ENCODE peak calls at places on chromosome 3, in four cellular contexts. U, O, G and J are unnamed samples.

GRCh38 chr3:177802151-177802900 is 605.0 kb upstream of the TBL1XR1 start:
- DNase-seq in U (no peak), O (no peak), G (no peak), J (no peak)

GRCh38 chr3:25585361-25586166 is 79.1 kb downstream of the TOP2B start:
- DNase-seq in U (no peak), G (no peak), O (no peak), J (no peak)

GRCh38 chr3:52244061-52244628 is 1.4 kb upstream of the PPM1M start:
- DNase-seq in G (no peak), O (no peak), U (no peak), J (no peak)

GRCh38 chr3:128549283-128550112 is 56.5 kb upstream of the GATA2 start:
- DNase-seq in O (no peak), U (peak; percentile 75), G (peak; percentile 12), J (no peak)

GRCh38 chr3:132822266-132822665 is 100.1 kb upstream of the NPHP3 start:
- DNase-seq in G (no peak), U (no peak), O (no peak), J (no peak)

GRCh38 chr3:25037049-25037547 is 391.0 kb upstream of the RARB start:
- DNase-seq in O (no peak), U (no peak), G (no peak), J (no peak)

GRCh38 chr3:63128380-63128779 is 149.7 kb upstream of the SYNPR start:
- DNase-seq in G (no peak), O (no peak), U (no peak), J (no peak)

GRCh38 chr3:128496602-128497304 is 3.8 kb upstream of the GATA2 start:
- DNase-seq in U (no peak), O (no peak), G (no peak), J (no peak)

GRCh38 chr3:41148446-41148845 is 50.9 kb upstream of the CTNNB1 start:
- DNase-seq in U (no peak), O (no peak), G (no peak), J (peak; percentile 35)

GRCh38 chr3:115876860-115877646 is 253.7 kb downstream of the GAP43 start:
- DNase-seq in O (no peak), G (no peak), U (no peak), J (no peak)

GRCh38 chr3:119579366-119580147 is at the start of gene ADPRH:
- DNase-seq in O (peak; percentile 78), G (no peak), U (peak; percentile 74), J (peak; percentile 49)

GRCh38 chr3:9701006-9701405 is 2.6 kb upstream of the CPNE9 start:
- DNase-seq in G (no peak), O (no peak), U (no peak), J (no peak)

GRCh38 chr3:114384558-114384903 is 90.7 kb downstream of the TIGIT start:
- DNase-seq in O (no peak), U (no peak), G (no peak), J (no peak)

GRCh38 chr3:47612178-47612577 is 33.5 kb upstream of the CSPG5 start:
- DNase-seq in U (no peak), O (no peak), G (no peak), J (no peak)

GRCh38 chr3:37989821-37990480 is 635 bp upstream of the VILL start:
- DNase-seq in U (no peak), O (no peak), G (no peak), J (no peak)

GRCh38 chr3:41598804-41599481 is 363.0 kb downstream of the ULK4 start:
- DNase-seq in G (no peak), U (no peak), O (no peak), J (no peak)

DNA sequence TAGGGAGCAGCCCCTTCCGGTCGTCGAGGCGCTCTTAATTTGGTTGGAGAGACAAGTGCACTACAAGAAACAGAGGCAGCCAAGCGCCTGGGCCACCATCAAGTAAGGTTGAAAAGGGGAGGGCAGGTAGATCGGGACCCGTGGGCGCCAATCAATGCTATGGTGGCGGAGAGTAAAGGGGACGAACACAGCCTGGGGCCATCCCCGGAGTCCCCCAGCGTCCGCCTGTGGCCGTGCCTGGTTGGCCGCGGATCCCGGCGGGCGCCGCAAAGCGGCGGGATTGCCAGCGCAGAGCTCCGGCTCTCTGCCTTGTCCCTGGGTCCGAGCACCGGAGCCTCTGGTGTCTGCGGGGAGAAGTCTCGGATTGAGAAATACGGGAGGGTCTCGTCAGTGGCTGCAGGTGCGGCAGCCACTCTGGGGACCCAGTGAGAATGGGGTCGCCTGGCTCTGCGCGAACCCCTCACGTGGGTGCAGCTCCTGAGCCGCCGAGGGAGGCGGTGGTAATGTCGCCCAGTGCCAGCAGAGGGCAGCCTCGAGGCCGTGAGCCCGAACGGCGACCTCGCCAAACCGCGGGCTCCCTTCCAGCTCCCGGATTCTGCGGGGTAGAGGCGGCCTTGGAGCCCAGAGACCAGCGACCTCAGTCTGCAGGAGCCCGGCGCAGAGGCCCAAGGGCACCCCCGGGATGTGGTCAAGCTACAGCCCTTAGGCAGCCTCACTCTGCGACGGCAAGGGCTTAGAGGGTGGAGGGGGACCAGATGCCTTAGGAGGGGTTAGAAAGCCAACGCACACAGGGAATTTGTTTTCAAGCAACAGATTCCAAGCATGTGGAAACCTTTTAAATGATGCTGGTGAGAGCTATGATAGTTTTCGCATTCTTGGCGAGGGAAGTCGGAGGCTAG is 10.8 kb downstream of the FOXL2 start:
- DNase-seq in U (peak; percentile 91), G (peak; percentile 27), O (peak; percentile 91), J (peak; percentile 87)
- TF ChIP-seq ELF4 in U (no peak), G (no peak), O (no peak), J (no peak)

GRCh38 chr3:143216709-143217182 is 97.2 kb downstream of the CHST2 start:
- DNase-seq in U (no peak), G (no peak), O (no peak), J (no peak)
- TF ChIP-seq ELF4 in U (no peak), G (no peak), O (no peak), J (no peak)

GRCh38 chr3:29345923-29346322 is 65.1 kb downstream of the RBMS3 start:
- DNase-seq in O (no peak), G (no peak), U (no peak), J (no peak)
- TF ChIP-seq ELF4 in O (no peak), G (no peak), U (no peak), J (no peak)

GRCh38 chr3:156176629-156177210 is 56.3 kb downstream of the KCNAB1 start:
- DNase-seq in G (no peak), U (no peak), O (no peak), J (no peak)

GRCh38 chr3:156183396-156183795 is 63.0 kb downstream of the KCNAB1 start:
- DNase-seq in O (no peak), U (no peak), G (no peak), J (no peak)

GRCh38 chr3:156181509-156181908 is 61.1 kb downstream of the KCNAB1 start:
- DNase-seq in O (no peak), U (no peak), G (no peak), J (no peak)

GRCh38 chr3:156176048-156176447 is 55.7 kb downstream of the KCNAB1 start:
- DNase-seq in U (no peak), O (no peak), G (peak; percentile 57), J (no peak)

DNA sequence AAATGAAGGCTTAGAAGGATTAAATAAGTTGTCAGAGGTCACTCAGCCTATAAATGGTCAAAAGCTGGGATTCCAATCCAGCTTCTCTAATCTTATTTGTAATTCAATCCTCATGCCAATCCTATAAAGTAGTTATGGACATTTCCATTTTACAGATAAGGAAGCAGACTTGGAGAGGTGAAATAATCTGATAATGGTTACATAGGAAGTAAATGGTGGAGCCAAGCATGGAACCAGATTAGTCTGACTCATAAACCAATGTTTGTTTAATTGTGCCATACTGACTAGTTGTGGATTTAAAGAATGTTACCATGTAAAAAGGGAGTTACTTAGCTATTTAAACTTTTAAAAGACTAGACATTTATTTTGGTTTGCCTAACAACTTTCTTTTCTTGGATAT is 59.7 kb downstream of the KCNAB1 start:
- DNase-seq in O (no peak), G (no peak), U (no peak), J (no peak)
- TF ChIP-seq ELF4 in O (no peak), G (no peak), U (no peak), J (no peak)

DNA sequence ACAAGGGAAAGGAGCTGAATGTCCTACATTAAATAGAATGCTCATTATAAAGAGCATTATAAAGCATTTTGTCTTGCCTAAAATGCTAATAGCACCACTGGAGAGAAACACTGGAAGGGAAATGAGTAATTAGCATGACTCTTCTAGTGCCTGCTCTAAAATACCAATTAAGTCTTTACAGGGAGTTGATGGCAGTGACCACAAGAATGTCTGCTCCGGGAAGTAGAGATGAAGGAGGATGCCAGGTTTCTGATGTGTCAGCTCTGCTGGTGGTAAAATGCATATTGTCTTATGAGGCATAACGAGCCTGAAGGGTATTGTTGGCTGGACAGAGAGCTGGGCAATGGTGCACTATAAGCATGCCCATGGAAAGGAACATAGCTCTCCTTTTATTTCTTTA is 49.5 kb downstream of the MYLK start:
- DNase-seq in U (no peak), O (no peak), G (no peak), J (no peak)
- TF ChIP-seq ELF4 in U (no peak), O (no peak), G (no peak), J (no peak)

GRCh38 chr3:126424751-126425150 is 30.0 kb downstream of the CFAP100 start:
- DNase-seq in G (no peak), U (no peak), O (no peak), J (no peak)

GRCh38 chr3:126424039-126424717 is 29.5 kb downstream of the CFAP100 start:
- DNase-seq in U (no peak), O (no peak), G (no peak), J (no peak)

GRCh38 chr3:126422121-126422520 is 27.4 kb downstream of the CFAP100 start:
- DNase-seq in O (no peak), U (no peak), G (no peak), J (no peak)

GRCh38 chr3:126422571-126423091 is 27.9 kb downstream of the CFAP100 start:
- DNase-seq in G (no peak), U (no peak), O (no peak), J (no peak)

GRCh38 chr3:126423191-126424038 is 28.7 kb downstream of the CFAP100 start:
- DNase-seq in U (no peak), G (no peak), O (no peak), J (no peak)
- TF ChIP-seq ELF4 in U (no peak), G (no peak), O (no peak), J (no peak)

GRCh38 chr3:149771652-149772271 is 19.5 kb upstream of the COMMD2 start:
- DNase-seq in U (peak; percentile 55), G (peak; percentile 25), O (peak; percentile 74), J (peak; percentile 70)

GRCh38 chr3:149772861-149773260 is 19.5 kb downstream of the ANKUB1 start:
- DNase-seq in G (no peak), U (no peak), O (no peak), J (no peak)

GRCh38 chr3:149781216-149781615 is 11.1 kb downstream of the ANKUB1 start:
- DNase-seq in O (no peak), G (no peak), U (no peak), J (no peak)

GRCh38 chr3:149776170-149776569 is 16.2 kb downstream of the ANKUB1 start:
- DNase-seq in G (no peak), O (no peak), U (no peak), J (no peak)

GRCh38 chr3:149777414-149778214 is 14.7 kb downstream of the ANKUB1 start:
- DNase-seq in G (peak; percentile 34), U (no peak), O (no peak), J (no peak)
- TF ChIP-seq ELF4 in G (no peak), U (no peak), O (no peak), J (no peak)

GRCh38 chr3:55746808-55747413 is 259.8 kb upstream of the WNT5A start:
- DNase-seq in G (no peak), O (no peak), U (no peak), J (no peak)
- TF ChIP-seq ELF4 in G (no peak), O (no peak), U (no peak), J (no peak)